ENCODE peak calls at places on chromosomes 5 and 9, in six cellular contexts. B is GM03348; T is adrenal gland; O is stimulated activated CD8-positive, alpha-beta memory T cell treated with anti-CD3 and anti-CD28 coated beads, Interleukin-2, amount 100 ng/mL, for 48 hours; G is iris pigment epithelial cell; A is activated CD8-positive, alpha-beta memory T cell treated with anti-CD3 and anti-CD28 coated beads for 1 hour. E is an unnamed sample.

GRCh38 chr9:6681147-6681956 is 35.8 kb upstream of the GLDC start:
- DNase-seq in G (peak), T (peak), O (peak), A (peak), B (peak), E (peak)

GRCh38 chr9:34123682-34124081 is 2.8 kb downstream of the DCAF12 start:
- DNase-seq in G (no peak), O (no peak), T (no peak), A (no peak), B (no peak), E (no peak)

GRCh38 chr9:125763373-125763772 is 16.2 kb downstream of the PBX3 start:
- DNase-seq in G (peak), T (no peak), O (no peak), B (no peak), A (no peak), E (peak)

GRCh38 chr5:5886812-5887486 is 464.5 kb downstream of the ICE1 start:
- DNase-seq in A (no peak), G (no peak), O (peak), B (no peak), T (no peak), E (no peak)

GRCh38 chr9:134185536-134186011 is 21.2 kb upstream of the RNU6ATAC start:
- DNase-seq in T (no peak), O (no peak), G (peak), B (no peak), A (no peak), E (no peak)

GRCh38 chr5:354581-355378 is 33.3 kb downstream of the AHRR start:
- DNase-seq in O (no peak), T (no peak), A (no peak), B (no peak), G (no peak), E (no peak)

GRCh38 chr9:81635526-81636279 is 53.6 kb downstream of the TLE1 start:
- DNase-seq in A (no peak), B (peak), O (no peak), T (no peak), G (peak), E (no peak)

GRCh38 chr9:37679649-37680402 is 29.1 kb downstream of the FRMPD1 start:
- DNase-seq in G (no peak), A (no peak), O (no peak), B (no peak), T (no peak), E (no peak)

GRCh38 chr5:52702877-52703276 is 84.8 kb upstream of the ITGA1 start:
- DNase-seq in T (no peak), G (no peak), A (no peak), B (no peak), O (no peak), E (peak)

GRCh38 chr9:80369641-80370040 is 797.9 kb downstream of the TLE4 start:
- DNase-seq in A (no peak), B (no peak), G (peak), T (no peak), O (no peak), E (peak)

GRCh38 chr9:131880828-131881227 is 141.0 kb upstream of the RAPGEF1 start:
- DNase-seq in O (no peak), B (no peak), T (no peak), G (no peak), A (no peak), E (no peak)

GRCh38 chr9:133483611-133484010 is 4.7 kb upstream of the SLC2A6 start:
- DNase-seq in B (no peak), G (no peak), A (no peak), T (no peak), O (no peak), E (no peak)

GRCh38 chr9:131889437-131890244 is 149.8 kb upstream of the RAPGEF1 start:
- DNase-seq in B (no peak), O (no peak), A (no peak), G (no peak), T (no peak), E (no peak)

GRCh38 chr5:45862763-45863162 is 166.6 kb upstream of the HCN1 start:
- DNase-seq in O (no peak), B (no peak), G (no peak), T (no peak), A (no peak), E (no peak)

GRCh38 chr5:33409435-33410146 is 31.2 kb upstream of the TARS1 start:
- DNase-seq in T (peak), A (no peak), G (peak), O (no peak), B (peak), E (peak)

GRCh38 chr9:114098660-114099522 is at the start of gene KIF12:
- DNase-seq in O (peak), T (no peak), A (no peak), B (peak), G (no peak), E (no peak)

GRCh38 chr5:68849103-68849502 is 244.7 kb upstream of the SLC30A5 start:
- DNase-seq in O (no peak), G (no peak), T (no peak), B (no peak), A (no peak), E (no peak)